ENCODE peak calls at places on chromosomes 4 and X, in ten cellular contexts. One of them, this sample, is unnamed.

GRCh38 chr4:32025840-32026459 is 1305.8 kb downstream of the PCDH7 start:
- DNase-seq in cardiac fibroblast: peak
- DNase-seq in epithelial cell of proximal tubule: peak
- DNase-seq in body of pancreas: no peak
- DNase-seq in CD8-positive, alpha-beta T cell: no peak
- DNase-seq in fibroblast of lung: peak
- DNase-seq in HFF-Myc: no peak
- DNase-seq in astrocyte of the cerebellum: peak
- DNase-seq in uterus: no peak
- DNase-seq in brain microvascular endothelial cell: peak
- DNase-seq in this sample: no peak

GRCh38 chrX:12060489-12061260 is 77.6 kb upstream of the FRMPD4 start:
- DNase-seq in epithelial cell of proximal tubule: no peak
- DNase-seq in fibroblast of lung: no peak
- DNase-seq in brain microvascular endothelial cell: no peak
- DNase-seq in body of pancreas: no peak
- DNase-seq in astrocyte of the cerebellum: no peak
- DNase-seq in CD8-positive, alpha-beta T cell: no peak
- DNase-seq in uterus: no peak
- DNase-seq in HFF-Myc: no peak
- DNase-seq in cardiac fibroblast: no peak
- DNase-seq in this sample: no peak

GRCh38 chrX:71450433-71451106 is 82.3 kb upstream of the OGT start:
- DNase-seq in uterus: no peak
- DNase-seq in CD8-positive, alpha-beta T cell: no peak
- DNase-seq in HFF-Myc: no peak
- DNase-seq in brain microvascular endothelial cell: no peak
- DNase-seq in body of pancreas: no peak
- DNase-seq in fibroblast of lung: no peak
- DNase-seq in cardiac fibroblast: no peak
- DNase-seq in epithelial cell of proximal tubule: no peak
- DNase-seq in astrocyte of the cerebellum: no peak
- DNase-seq in this sample: no peak

GRCh38 chr4:8858188-8858924 is 13.3 kb downstream of the HMX1 start:
- DNase-seq in fibroblast of lung: no peak
- DNase-seq in uterus: no peak
- DNase-seq in epithelial cell of proximal tubule: no peak
- DNase-seq in CD8-positive, alpha-beta T cell: no peak
- DNase-seq in astrocyte of the cerebellum: no peak
- DNase-seq in brain microvascular endothelial cell: no peak
- DNase-seq in HFF-Myc: no peak
- DNase-seq in cardiac fibroblast: no peak
- DNase-seq in body of pancreas: no peak
- DNase-seq in this sample: no peak

GRCh38 chr4:186570193-186570996 is 15.0 kb upstream of the MTNR1A start:
- DNase-seq in cardiac fibroblast: peak
- DNase-seq in fibroblast of lung: peak
- DNase-seq in astrocyte of the cerebellum: peak
- DNase-seq in CD8-positive, alpha-beta T cell: no peak
- DNase-seq in brain microvascular endothelial cell: peak
- DNase-seq in epithelial cell of proximal tubule: peak
- DNase-seq in uterus: no peak
- DNase-seq in body of pancreas: peak
- DNase-seq in HFF-Myc: no peak
- DNase-seq in this sample: no peak

GRCh38 chr4:22515145-22515887 is 550 bp downstream of the ADGRA3 start:
- DNase-seq in body of pancreas: peak
- DNase-seq in epithelial cell of proximal tubule: no peak
- DNase-seq in astrocyte of the cerebellum: peak
- DNase-seq in HFF-Myc: peak
- DNase-seq in brain microvascular endothelial cell: peak
- DNase-seq in uterus: peak
- DNase-seq in cardiac fibroblast: peak
- DNase-seq in fibroblast of lung: peak
- DNase-seq in CD8-positive, alpha-beta T cell: no peak
- DNase-seq in this sample: no peak

GRCh38 chr4:13484749-13485345 is 707 bp upstream of the RAB28 start:
- DNase-seq in body of pancreas: no peak
- DNase-seq in HFF-Myc: peak
- DNase-seq in cardiac fibroblast: peak
- DNase-seq in fibroblast of lung: peak
- DNase-seq in brain microvascular endothelial cell: peak
- DNase-seq in epithelial cell of proximal tubule: no peak
- DNase-seq in uterus: no peak
- DNase-seq in astrocyte of the cerebellum: no peak
- DNase-seq in CD8-positive, alpha-beta T cell: no peak
- DNase-seq in this sample: no peak

GRCh38 chrX:3550160-3550765 is 163.2 kb downstream of the PRKX start:
- DNase-seq in epithelial cell of proximal tubule: no peak
- DNase-seq in cardiac fibroblast: peak
- DNase-seq in CD8-positive, alpha-beta T cell: no peak
- DNase-seq in astrocyte of the cerebellum: no peak
- DNase-seq in HFF-Myc: no peak
- DNase-seq in uterus: no peak
- DNase-seq in fibroblast of lung: peak
- DNase-seq in brain microvascular endothelial cell: no peak
- DNase-seq in body of pancreas: peak
- DNase-seq in this sample: no peak

GRCh38 chrX:107775000-107775733 is 420 bp downstream of the TSC22D3 start:
- DNase-seq in fibroblast of lung: no peak
- DNase-seq in astrocyte of the cerebellum: no peak
- DNase-seq in HFF-Myc: no peak
- DNase-seq in uterus: no peak
- DNase-seq in cardiac fibroblast: no peak
- DNase-seq in CD8-positive, alpha-beta T cell: peak
- DNase-seq in brain microvascular endothelial cell: no peak
- DNase-seq in body of pancreas: peak
- DNase-seq in epithelial cell of proximal tubule: no peak
- DNase-seq in this sample: no peak

GRCh38 chrX:121161501-121161933 is 114.1 kb downstream of the GLUD2 start:
- DNase-seq in HFF-Myc: no peak
- DNase-seq in astrocyte of the cerebellum: no peak
- DNase-seq in epithelial cell of proximal tubule: no peak
- DNase-seq in fibroblast of lung: no peak
- DNase-seq in uterus: no peak
- DNase-seq in cardiac fibroblast: no peak
- DNase-seq in CD8-positive, alpha-beta T cell: no peak
- DNase-seq in brain microvascular endothelial cell: no peak
- DNase-seq in body of pancreas: no peak
- DNase-seq in this sample: no peak

GRCh38 chr4:41120297-41121217 is 93.8 kb downstream of the APBB2 start:
- DNase-seq in body of pancreas: peak
- DNase-seq in brain microvascular endothelial cell: peak
- DNase-seq in epithelial cell of proximal tubule: no peak
- DNase-seq in CD8-positive, alpha-beta T cell: no peak
- DNase-seq in HFF-Myc: no peak
- DNase-seq in astrocyte of the cerebellum: peak
- DNase-seq in uterus: peak
- DNase-seq in cardiac fibroblast: peak
- DNase-seq in fibroblast of lung: peak
- DNase-seq in this sample: peak

GRCh38 chr4:70601422-70602039 is 9.5 kb downstream of the AMBN start:
- DNase-seq in uterus: peak
- DNase-seq in epithelial cell of proximal tubule: peak
- DNase-seq in CD8-positive, alpha-beta T cell: peak
- DNase-seq in HFF-Myc: peak
- DNase-seq in cardiac fibroblast: peak
- DNase-seq in brain microvascular endothelial cell: peak
- DNase-seq in fibroblast of lung: peak
- DNase-seq in astrocyte of the cerebellum: peak
- DNase-seq in body of pancreas: peak
- DNase-seq in this sample: peak

GRCh38 chr4:153465583-153465921 is 608 bp upstream of the TMEM131L start:
- DNase-seq in astrocyte of the cerebellum: no peak
- DNase-seq in epithelial cell of proximal tubule: no peak
- DNase-seq in fibroblast of lung: peak
- DNase-seq in HFF-Myc: peak
- DNase-seq in uterus: no peak
- DNase-seq in CD8-positive, alpha-beta T cell: peak
- DNase-seq in brain microvascular endothelial cell: peak
- DNase-seq in body of pancreas: peak
- DNase-seq in cardiac fibroblast: peak
- DNase-seq in this sample: no peak

GRCh38 chr4:67480810-67481209 is 64.5 kb downstream of the CENPC start:
- DNase-seq in astrocyte of the cerebellum: no peak
- DNase-seq in CD8-positive, alpha-beta T cell: no peak
- DNase-seq in uterus: no peak
- DNase-seq in epithelial cell of proximal tubule: no peak
- DNase-seq in body of pancreas: no peak
- DNase-seq in cardiac fibroblast: no peak
- DNase-seq in fibroblast of lung: no peak
- DNase-seq in brain microvascular endothelial cell: no peak
- DNase-seq in HFF-Myc: no peak
- DNase-seq in this sample: no peak

GRCh38 chrX:108584617-108585211 is 145.1 kb downstream of the COL4A5 start:
- DNase-seq in astrocyte of the cerebellum: no peak
- DNase-seq in fibroblast of lung: no peak
- DNase-seq in uterus: no peak
- DNase-seq in HFF-Myc: no peak
- DNase-seq in epithelial cell of proximal tubule: no peak
- DNase-seq in brain microvascular endothelial cell: no peak
- DNase-seq in CD8-positive, alpha-beta T cell: no peak
- DNase-seq in cardiac fibroblast: peak
- DNase-seq in body of pancreas: peak
- DNase-seq in this sample: no peak

GRCh38 chr4:129545599-129546278 is 449.8 kb downstream of the C4orf33 start:
- DNase-seq in body of pancreas: peak
- DNase-seq in fibroblast of lung: peak
- DNase-seq in cardiac fibroblast: peak
- DNase-seq in CD8-positive, alpha-beta T cell: no peak
- DNase-seq in HFF-Myc: no peak
- DNase-seq in uterus: peak
- DNase-seq in astrocyte of the cerebellum: peak
- DNase-seq in epithelial cell of proximal tubule: peak
- DNase-seq in brain microvascular endothelial cell: peak
- DNase-seq in this sample: no peak

DNA sequence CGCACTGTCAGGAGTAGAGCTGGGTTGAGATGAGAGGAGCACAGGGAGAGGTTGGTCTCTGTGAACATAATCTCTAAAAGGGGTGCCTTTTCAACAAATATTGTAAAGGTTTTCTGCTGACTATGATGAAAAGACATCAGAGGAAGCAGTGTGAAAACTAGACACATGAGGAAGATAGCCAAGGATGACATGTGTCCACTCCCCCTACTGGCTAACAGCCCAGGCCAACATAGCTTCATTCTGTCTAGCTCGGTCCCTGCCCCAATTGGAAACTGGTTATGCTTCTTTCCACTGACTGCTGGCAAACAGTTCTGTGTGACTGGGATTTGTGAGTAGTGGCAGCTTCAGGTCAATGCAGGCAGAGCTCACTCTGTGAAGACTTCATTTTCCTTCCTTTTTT is 115.4 kb upstream of the ESX1 start:
- DNase-seq in CD8-positive, alpha-beta T cell: no peak
- DNase-seq in fibroblast of lung: no peak
- DNase-seq in uterus: no peak
- DNase-seq in HFF-Myc: no peak
- DNase-seq in brain microvascular endothelial cell: no peak
- DNase-seq in astrocyte of the cerebellum: no peak
- DNase-seq in epithelial cell of proximal tubule: no peak
- DNase-seq in cardiac fibroblast: peak
- DNase-seq in body of pancreas: no peak
- DNase-seq in this sample: no peak
- TF ChIP-seq CTCF in CD8-positive, alpha-beta T cell: no peak
- TF ChIP-seq CTCF in fibroblast of lung: no peak
- TF ChIP-seq CTCF in uterus: no peak
- TF ChIP-seq CTCF in HFF-Myc: peak
- TF ChIP-seq CTCF in brain microvascular endothelial cell: peak
- TF ChIP-seq CTCF in astrocyte of the cerebellum: peak
- TF ChIP-seq CTCF in epithelial cell of proximal tubule: peak
- TF ChIP-seq CTCF in cardiac fibroblast: peak
- TF ChIP-seq CTCF in body of pancreas: no peak
- TF ChIP-seq CTCF in this sample: no peak

DNA sequence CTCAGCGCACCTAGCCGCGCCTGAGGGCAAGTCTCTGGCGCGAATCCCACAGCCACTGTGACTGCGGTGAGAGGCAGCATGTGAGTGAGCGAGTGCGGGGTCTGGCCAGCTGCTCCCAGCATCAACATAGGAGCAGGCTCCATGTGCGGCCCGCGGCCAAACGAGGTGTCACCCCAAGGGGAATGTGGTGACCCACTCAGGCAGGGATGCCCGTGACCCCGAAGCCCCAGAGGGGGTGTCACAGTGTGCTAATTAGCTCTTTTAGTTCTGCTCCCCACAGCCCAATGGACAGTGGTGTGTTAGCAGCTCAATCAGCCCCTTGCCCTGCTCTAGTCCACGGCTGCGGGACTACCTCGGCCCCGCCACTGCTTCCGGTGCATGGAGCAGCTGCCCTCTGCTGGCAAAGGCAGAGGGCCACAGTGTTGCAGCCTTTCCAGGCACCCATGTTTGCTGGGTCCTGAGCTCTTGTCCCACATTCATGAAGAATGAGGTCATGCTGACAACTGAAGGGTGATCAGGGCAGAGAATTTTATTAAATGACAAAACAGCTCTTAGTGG is 61.4 kb downstream of the AGA start:
- DNase-seq in body of pancreas: no peak
- DNase-seq in CD8-positive, alpha-beta T cell: no peak
- DNase-seq in brain microvascular endothelial cell: no peak
- DNase-seq in uterus: no peak
- DNase-seq in epithelial cell of proximal tubule: no peak
- DNase-seq in cardiac fibroblast: no peak
- DNase-seq in fibroblast of lung: no peak
- DNase-seq in astrocyte of the cerebellum: no peak
- DNase-seq in HFF-Myc: no peak
- DNase-seq in this sample: no peak
- TF ChIP-seq CTCF in body of pancreas: no peak
- TF ChIP-seq CTCF in CD8-positive, alpha-beta T cell: no peak
- TF ChIP-seq CTCF in brain microvascular endothelial cell: peak
- TF ChIP-seq CTCF in uterus: no peak
- TF ChIP-seq CTCF in epithelial cell of proximal tubule: peak
- TF ChIP-seq CTCF in cardiac fibroblast: peak
- TF ChIP-seq CTCF in fibroblast of lung: no peak
- TF ChIP-seq CTCF in astrocyte of the cerebellum: no peak
- TF ChIP-seq CTCF in HFF-Myc: peak
- TF ChIP-seq CTCF in this sample: no peak

DNA sequence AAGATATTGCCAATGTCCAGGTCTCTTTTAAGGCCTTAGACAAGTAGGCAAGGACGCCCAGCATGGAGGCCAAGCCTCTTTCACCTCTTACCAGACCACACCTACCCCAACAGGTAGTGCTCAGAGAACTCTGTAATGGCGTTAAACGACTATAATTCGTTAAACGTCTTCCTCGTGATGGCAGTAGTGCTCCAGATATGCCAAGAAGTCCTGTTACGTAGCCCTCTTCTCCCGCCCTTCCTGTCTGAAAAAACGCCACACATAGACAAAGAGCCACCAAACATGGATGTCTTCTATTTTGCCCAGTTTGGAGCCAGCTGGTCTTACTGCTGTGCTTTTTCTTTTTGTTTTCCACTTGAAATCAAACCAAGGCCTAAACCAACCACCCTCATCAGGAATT is 190.7 kb downstream of the OR13H1 start:
- DNase-seq in HFF-Myc: no peak
- DNase-seq in CD8-positive, alpha-beta T cell: no peak
- DNase-seq in epithelial cell of proximal tubule: no peak
- DNase-seq in body of pancreas: no peak
- DNase-seq in fibroblast of lung: no peak
- DNase-seq in brain microvascular endothelial cell: peak
- DNase-seq in uterus: peak
- DNase-seq in astrocyte of the cerebellum: peak
- DNase-seq in cardiac fibroblast: no peak
- DNase-seq in this sample: peak
- TF ChIP-seq CTCF in HFF-Myc: no peak
- TF ChIP-seq CTCF in CD8-positive, alpha-beta T cell: no peak
- TF ChIP-seq CTCF in epithelial cell of proximal tubule: no peak
- TF ChIP-seq CTCF in body of pancreas: peak
- TF ChIP-seq CTCF in fibroblast of lung: no peak
- TF ChIP-seq CTCF in brain microvascular endothelial cell: peak
- TF ChIP-seq CTCF in uterus: peak
- TF ChIP-seq CTCF in astrocyte of the cerebellum: no peak
- TF ChIP-seq CTCF in cardiac fibroblast: no peak
- TF ChIP-seq CTCF in this sample: peak

GRCh38 chrX:21758488-21758887 is 572 bp upstream of the SMPX start:
- DNase-seq in astrocyte of the cerebellum: no peak
- DNase-seq in fibroblast of lung: no peak
- DNase-seq in epithelial cell of proximal tubule: no peak
- DNase-seq in body of pancreas: no peak
- DNase-seq in uterus: no peak
- DNase-seq in CD8-positive, alpha-beta T cell: no peak
- DNase-seq in cardiac fibroblast: no peak
- DNase-seq in brain microvascular endothelial cell: no peak
- DNase-seq in HFF-Myc: no peak
- DNase-seq in this sample: no peak
- TF ChIP-seq CTCF in astrocyte of the cerebellum: no peak
- TF ChIP-seq CTCF in fibroblast of lung: no peak
- TF ChIP-seq CTCF in epithelial cell of proximal tubule: peak
- TF ChIP-seq CTCF in body of pancreas: no peak
- TF ChIP-seq CTCF in uterus: no peak
- TF ChIP-seq CTCF in CD8-positive, alpha-beta T cell: no peak
- TF ChIP-seq CTCF in cardiac fibroblast: no peak
- TF ChIP-seq CTCF in brain microvascular endothelial cell: no peak
- TF ChIP-seq CTCF in HFF-Myc: no peak
- TF ChIP-seq CTCF in this sample: no peak

This sample was measured in AG09319.